ENCODE peak calls at places on chromosomes 11 and 22, in ten cellular contexts. B, Y, K, V, D, J, R, I, L and O are unnamed samples.

GRCh38 chr22:46674367-46674781 is 54.2 kb downstream of the GRAMD4 start:
- DNase-seq in B (no peak), Y (no peak), K (peak), V (no peak), D (no peak), J (no peak), R (peak), I (no peak), L (peak), O (peak)

GRCh38 chr22:32623943-32624342 is 149.3 kb downstream of the FBXO7 start:
- DNase-seq in B (peak), Y (no peak), K (no peak), V (peak), D (peak), J (no peak), R (no peak), I (no peak), L (no peak), O (no peak)

GRCh38 chr11:14974021-14974698 is 2.0 kb upstream of the CALCA start:
- DNase-seq in B (no peak), Y (no peak), K (no peak), V (no peak), D (no peak), J (peak), R (no peak), I (no peak), L (peak), O (no peak)

GRCh38 chr11:63445720-63446119 is 45.2 kb downstream of the PLAAT5 start:
- DNase-seq in B (no peak), Y (no peak), K (no peak), V (peak), D (peak), J (no peak), R (no peak), I (no peak), L (no peak), O (no peak)

GRCh38 chr11:110409174-110409573 is 20.6 kb upstream of the FDX1 start:
- DNase-seq in B (no peak), Y (no peak), K (no peak), V (peak), D (peak), J (no peak), R (no peak), I (no peak), L (no peak), O (no peak)

GRCh38 chr22:19109198-19110063 is 12.8 kb downstream of the DGCR2 start:
- DNase-seq in B (peak), Y (no peak), K (no peak), V (peak), D (peak), J (no peak), R (peak), I (no peak), L (peak), O (peak)

GRCh38 chr11:107695446-107695845 is 16.4 kb downstream of the SLN start:
- DNase-seq in B (no peak), Y (no peak), K (no peak), V (no peak), D (no peak), J (no peak), R (no peak), I (no peak), L (no peak), O (no peak)

GRCh38 chr11:69482322-69482721 is 859 bp downstream of the LINC01488 start:
- DNase-seq in B (no peak), Y (no peak), K (no peak), V (no peak), D (no peak), J (no peak), R (no peak), I (no peak), L (no peak), O (no peak)

GRCh38 chr11:112507281-112507680 is 246.6 kb upstream of the PLET1 start:
- DNase-seq in B (no peak), Y (no peak), K (no peak), V (no peak), D (no peak), J (peak), R (no peak), I (no peak), L (no peak), O (no peak)

GRCh38 chr11:8947230-8947943 is 4.6 kb upstream of the ASCL3 start:
- DNase-seq in B (no peak), Y (no peak), K (no peak), V (no peak), D (no peak), J (no peak), R (no peak), I (no peak), L (no peak), O (no peak)

GRCh38 chr11:11984563-11984962 is 23.9 kb downstream of the DKK3 start:
- DNase-seq in B (no peak), Y (no peak), K (no peak), V (no peak), D (no peak), J (no peak), R (no peak), I (no peak), L (no peak), O (no peak)